ENCODE peak calls at places on chromosomes 12 and 14, in six cellular contexts. One of them, this sample, is unnamed. For H3K36me3, the result is how much of the 10 kb centered on the place peaks cover.

GRCh38 chr12:27284751-27285150 is 40.7 kb downstream of the STK38L start:
- DNase-seq in neuronal stem cell: no peak
- DNase-seq in right lobe of liver: no peak
- DNase-seq in small intestine: no peak
- DNase-seq in PC-9: no peak
- DNase-seq in psoas muscle: no peak
- DNase-seq in this sample: no peak

GRCh38 chr14:80523518-80524117 is 312.3 kb upstream of the DIO2 start:
- DNase-seq in small intestine: peak
- DNase-seq in right lobe of liver: no peak
- DNase-seq in neuronal stem cell: no peak
- DNase-seq in psoas muscle: no peak
- DNase-seq in PC-9: no peak
- DNase-seq in this sample: no peak

GRCh38 chr14:59325906-59326305 is 137.4 kb downstream of the DAAM1 start:
- DNase-seq in psoas muscle: no peak
- DNase-seq in right lobe of liver: no peak
- DNase-seq in neuronal stem cell: no peak
- DNase-seq in small intestine: no peak
- DNase-seq in PC-9: no peak
- DNase-seq in this sample: no peak

GRCh38 chr14:103404032-103404918 is 19.1 kb downstream of the MARK3 start:
- DNase-seq in small intestine: peak
- DNase-seq in psoas muscle: no peak
- DNase-seq in neuronal stem cell: no peak
- DNase-seq in right lobe of liver: no peak
- DNase-seq in PC-9: no peak
- DNase-seq in this sample: no peak

GRCh38 chr12:65853489-65854157 is 29.3 kb downstream of the HMGA2 start:
- DNase-seq in small intestine: no peak
- DNase-seq in PC-9: no peak
- DNase-seq in psoas muscle: no peak
- DNase-seq in right lobe of liver: no peak
- DNase-seq in neuronal stem cell: no peak
- DNase-seq in this sample: no peak

GRCh38 chr14:35495278-35495677 is 38.7 kb upstream of the INSM2 start:
- DNase-seq in right lobe of liver: no peak
- DNase-seq in PC-9: no peak
- DNase-seq in small intestine: no peak
- DNase-seq in neuronal stem cell: no peak
- DNase-seq in psoas muscle: no peak
- DNase-seq in this sample: no peak

GRCh38 chr14:72744416-72745120 is 149.3 kb downstream of the DPF3 start:
- DNase-seq in right lobe of liver: no peak
- DNase-seq in psoas muscle: no peak
- DNase-seq in small intestine: no peak
- DNase-seq in PC-9: no peak
- DNase-seq in neuronal stem cell: no peak
- DNase-seq in this sample: no peak

GRCh38 chr12:119804011-119804641 is 73.0 kb downstream of the CIT start:
- DNase-seq in PC-9: no peak
- DNase-seq in small intestine: peak
- DNase-seq in neuronal stem cell: peak
- DNase-seq in psoas muscle: peak
- DNase-seq in right lobe of liver: peak
- DNase-seq in this sample: no peak

GRCh38 chr14:27181304-27181703 is 583.5 kb upstream of the NOVA1 start:
- DNase-seq in psoas muscle: peak
- DNase-seq in small intestine: no peak
- DNase-seq in PC-9: no peak
- DNase-seq in right lobe of liver: no peak
- DNase-seq in neuronal stem cell: no peak
- DNase-seq in this sample: no peak

GRCh38 chr14:64611358-64612020 is 61.7 kb downstream of the PPP1R36 start:
- DNase-seq in right lobe of liver: no peak
- DNase-seq in neuronal stem cell: no peak
- DNase-seq in PC-9: no peak
- DNase-seq in psoas muscle: no peak
- DNase-seq in small intestine: no peak
- DNase-seq in this sample: no peak

GRCh38 chr14:37708481-37708880 is 113.1 kb downstream of the TTC6 start:
- DNase-seq in small intestine: no peak
- DNase-seq in psoas muscle: no peak
- DNase-seq in neuronal stem cell: no peak
- DNase-seq in PC-9: no peak
- DNase-seq in right lobe of liver: no peak
- DNase-seq in this sample: no peak

GRCh38 chr14:70708717-70709570 is 67.2 kb downstream of the TTC9 start:
- DNase-seq in PC-9: no peak
- DNase-seq in psoas muscle: no peak
- DNase-seq in small intestine: no peak
- DNase-seq in neuronal stem cell: no peak
- DNase-seq in right lobe of liver: no peak
- DNase-seq in this sample: no peak

GRCh38 chr12:10128687-10129086 is 1.3 kb downstream of the CLEC7A start:
- DNase-seq in neuronal stem cell: no peak
- DNase-seq in PC-9: no peak
- DNase-seq in right lobe of liver: no peak
- DNase-seq in psoas muscle: no peak
- DNase-seq in small intestine: no peak
- DNase-seq in this sample: no peak

GRCh38 chr14:35512765-35513164 is 21.2 kb upstream of the INSM2 start:
- DNase-seq in right lobe of liver: no peak
- DNase-seq in small intestine: no peak
- DNase-seq in PC-9: no peak
- DNase-seq in neuronal stem cell: no peak
- DNase-seq in psoas muscle: no peak
- DNase-seq in this sample: no peak

GRCh38 chr12:30598889-30599288 is 96.8 kb downstream of the IPO8 start:
- DNase-seq in psoas muscle: no peak
- DNase-seq in right lobe of liver: no peak
- DNase-seq in neuronal stem cell: no peak
- DNase-seq in small intestine: no peak
- DNase-seq in PC-9: no peak
- DNase-seq in this sample: no peak

GRCh38 chr14:100696017-100696416 is 30.7 kb upstream of the DLK1 start:
- DNase-seq in small intestine: no peak
- DNase-seq in neuronal stem cell: no peak
- DNase-seq in psoas muscle: no peak
- DNase-seq in right lobe of liver: no peak
- DNase-seq in PC-9: no peak
- DNase-seq in this sample: no peak

GRCh38 chr12:130710733-130711080 is 5.4 kb downstream of the RIMBP2 start:
- DNase-seq in psoas muscle: no peak
- DNase-seq in PC-9: no peak
- DNase-seq in neuronal stem cell: no peak
- DNase-seq in small intestine: no peak
- DNase-seq in right lobe of liver: no peak
- DNase-seq in this sample: no peak

GRCh38 chr14:59438148-59438766 is 26.9 kb downstream of the GPR135 start:
- DNase-seq in psoas muscle: no peak
- DNase-seq in small intestine: no peak
- DNase-seq in PC-9: peak
- DNase-seq in neuronal stem cell: no peak
- DNase-seq in right lobe of liver: no peak
- DNase-seq in this sample: no peak

GRCh38 chr12:102010265-102010994 is 51.4 kb downstream of the WASHC3 start:
- DNase-seq in psoas muscle: no peak
- DNase-seq in right lobe of liver: no peak
- DNase-seq in PC-9: no peak
- DNase-seq in neuronal stem cell: no peak
- DNase-seq in small intestine: no peak
- DNase-seq in this sample: no peak

GRCh38 chr12:29510591-29511174 is 13.2 kb upstream of the OVCH1 start:
- DNase-seq in right lobe of liver: no peak
- DNase-seq in psoas muscle: no peak
- DNase-seq in PC-9: no peak
- DNase-seq in small intestine: peak
- DNase-seq in neuronal stem cell: no peak
- DNase-seq in this sample: no peak

GRCh38 chr14:88170333-88170732 is 152.7 kb downstream of the KCNK10 start:
- DNase-seq in psoas muscle: no peak
- DNase-seq in neuronal stem cell: no peak
- DNase-seq in small intestine: peak
- DNase-seq in PC-9: no peak
- DNase-seq in right lobe of liver: no peak
- DNase-seq in this sample: no peak

GRCh38 chr12:51777973-51778372 is 70.5 kb downstream of the FIGNL2 start:
- DNase-seq in neuronal stem cell: no peak
- DNase-seq in PC-9: no peak
- DNase-seq in psoas muscle: no peak
- DNase-seq in small intestine: peak
- DNase-seq in right lobe of liver: no peak
- DNase-seq in this sample: no peak

GRCh38 chr12:69519871-69520270 is 49.7 kb downstream of the FRS2 start:
- DNase-seq in neuronal stem cell: no peak
- DNase-seq in psoas muscle: no peak
- DNase-seq in PC-9: no peak
- DNase-seq in small intestine: no peak
- DNase-seq in right lobe of liver: no peak
- DNase-seq in this sample: no peak

GRCh38 chr12:93727195-93727811 is 50.1 kb downstream of the CRADD start:
- DNase-seq in small intestine: no peak
- DNase-seq in neuronal stem cell: no peak
- DNase-seq in PC-9: no peak
- DNase-seq in psoas muscle: peak
- DNase-seq in right lobe of liver: no peak
- DNase-seq in this sample: no peak

GRCh38 chr12:32585680-32586079 is 93.4 kb upstream of the DNM1L start:
- DNase-seq in psoas muscle: no peak
- DNase-seq in small intestine: no peak
- DNase-seq in right lobe of liver: no peak
- DNase-seq in neuronal stem cell: no peak
- DNase-seq in PC-9: no peak
- DNase-seq in this sample: no peak

GRCh38 chr12:33794954-33795353 is 227.3 kb upstream of the ALG10 start:
- DNase-seq in small intestine: no peak
- DNase-seq in neuronal stem cell: no peak
- DNase-seq in PC-9: no peak
- DNase-seq in psoas muscle: no peak
- DNase-seq in right lobe of liver: no peak
- DNase-seq in this sample: no peak

GRCh38 chr12:118297284-118297683 is 75.4 kb downstream of the TAOK3 start:
- DNase-seq in right lobe of liver: no peak
- DNase-seq in psoas muscle: no peak
- DNase-seq in neuronal stem cell: no peak
- DNase-seq in small intestine: no peak
- DNase-seq in PC-9: no peak
- DNase-seq in this sample: no peak

GRCh38 chr14:53956427-53957201 is at the start of gene BMP4:
- DNase-seq in neuronal stem cell: no peak
- DNase-seq in small intestine: peak
- DNase-seq in psoas muscle: peak
- DNase-seq in right lobe of liver: peak
- DNase-seq in PC-9: peak
- DNase-seq in this sample: peak

GRCh38 chr12:122819209-122819805 is 15.9 kb upstream of the HIP1R start:
- DNase-seq in psoas muscle: no peak
- DNase-seq in PC-9: no peak
- DNase-seq in small intestine: no peak
- DNase-seq in right lobe of liver: no peak
- DNase-seq in neuronal stem cell: no peak
- DNase-seq in this sample: no peak

GRCh38 chr14:90519262-90519920 is 122.6 kb downstream of the CALM1 start:
- DNase-seq in psoas muscle: no peak
- DNase-seq in small intestine: no peak
- DNase-seq in PC-9: no peak
- DNase-seq in neuronal stem cell: no peak
- DNase-seq in right lobe of liver: no peak
- DNase-seq in this sample: no peak

GRCh38 chr12:101775814-101776213 is 36.6 kb upstream of the SYCP3 start:
- DNase-seq in neuronal stem cell: no peak
- DNase-seq in PC-9: no peak
- DNase-seq in psoas muscle: no peak
- DNase-seq in small intestine: no peak
- DNase-seq in right lobe of liver: no peak
- DNase-seq in this sample: no peak

GRCh38 chr14:38848243-38848642 is 254.8 kb downstream of the SEC23A start:
- DNase-seq in PC-9: no peak
- DNase-seq in right lobe of liver: no peak
- DNase-seq in psoas muscle: no peak
- DNase-seq in small intestine: no peak
- DNase-seq in neuronal stem cell: no peak
- DNase-seq in this sample: no peak
- H3K27ac ChIP-seq in PC-9: no peak
- H3K27ac ChIP-seq in right lobe of liver: no peak
- H3K27ac ChIP-seq in psoas muscle: no peak
- H3K27ac ChIP-seq in small intestine: no peak
- H3K27ac ChIP-seq in neuronal stem cell: no peak
- H3K27ac ChIP-seq in this sample: no peak

DNA sequence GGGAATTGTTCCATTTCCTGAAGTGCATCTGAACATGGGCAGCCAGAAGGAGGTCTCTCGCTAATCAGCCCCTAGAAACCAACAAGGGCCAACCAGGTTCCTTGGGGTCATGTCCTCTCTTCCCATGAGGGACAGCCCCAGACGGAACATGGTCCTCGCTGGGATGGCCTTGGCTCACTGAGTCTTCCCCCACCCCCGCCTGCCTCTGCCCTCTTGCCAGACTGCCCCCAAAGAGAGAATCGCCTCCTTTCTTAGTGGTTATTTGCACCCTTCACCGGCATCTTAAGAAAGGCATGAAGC is 36.4 kb downstream of the CD9 start:
- DNase-seq in PC-9: no peak
- DNase-seq in psoas muscle: no peak
- DNase-seq in neuronal stem cell: no peak
- DNase-seq in right lobe of liver: no peak
- DNase-seq in small intestine: no peak
- DNase-seq in this sample: no peak
- H3K36me3 ChIP-seq in PC-9: half or more
- H3K36me3 ChIP-seq in psoas muscle: under half
- H3K36me3 ChIP-seq in neuronal stem cell: under half
- H3K36me3 ChIP-seq in right lobe of liver: under half
- H3K36me3 ChIP-seq in small intestine: under half
- H3K36me3 ChIP-seq in this sample: under half

GRCh38 chr12:4379410-4379809 is at the start of gene FGF23:
- DNase-seq in psoas muscle: no peak
- DNase-seq in neuronal stem cell: peak
- DNase-seq in PC-9: no peak
- DNase-seq in right lobe of liver: peak
- DNase-seq in small intestine: no peak
- DNase-seq in this sample: no peak
- H3K27ac ChIP-seq in psoas muscle: no peak
- H3K27ac ChIP-seq in neuronal stem cell: no peak
- H3K27ac ChIP-seq in PC-9: no peak
- H3K27ac ChIP-seq in right lobe of liver: no peak
- H3K27ac ChIP-seq in small intestine: no peak
- H3K27ac ChIP-seq in this sample: no peak

DNA sequence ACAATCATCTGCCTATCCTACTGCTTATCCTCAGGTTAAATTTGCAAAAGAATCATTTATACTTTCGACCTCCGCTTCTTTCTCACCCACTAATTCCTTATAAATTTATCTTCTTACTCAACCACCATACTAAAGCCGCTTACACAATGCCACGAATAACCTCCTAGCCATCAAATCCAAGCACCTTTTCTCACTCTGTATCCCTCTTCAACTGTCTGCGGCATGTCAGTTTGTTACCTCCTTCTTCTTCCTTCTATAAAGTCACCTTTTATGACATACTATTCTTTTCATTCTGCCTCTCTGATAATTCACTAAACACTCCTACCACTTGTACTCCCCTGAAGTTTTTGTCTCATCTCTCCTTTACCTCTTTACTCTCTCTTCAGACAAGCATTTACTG is 66.3 kb downstream of the SEC23A start:
- DNase-seq in right lobe of liver: no peak
- DNase-seq in PC-9: no peak
- DNase-seq in neuronal stem cell: no peak
- DNase-seq in psoas muscle: no peak
- DNase-seq in small intestine: no peak
- DNase-seq in this sample: no peak
- H3K36me3 ChIP-seq in right lobe of liver: half or more
- H3K36me3 ChIP-seq in PC-9: under half
- H3K36me3 ChIP-seq in neuronal stem cell: under half
- H3K36me3 ChIP-seq in psoas muscle: under half
- H3K36me3 ChIP-seq in small intestine: under half
- H3K36me3 ChIP-seq in this sample: under half